ENCODE peak calls at places on chromosomes 13 and 19, in nine cellular contexts. One of them, this sample, is unnamed.

GRCh38 chr13:36997716-36998427 is 1.3 kb downstream of the ALG5 start:
- DNase-seq in brain pericyte: no peak
- DNase-seq in HS-5: no peak
- DNase-seq in activated CD4-positive, CD25-positive, alpha-beta regulatory T cell: no peak
- DNase-seq in heart left ventricle: no peak
- DNase-seq in stimulated activated CD8-positive, alpha-beta memory T cell treated with anti-CD3 and anti-CD28 coated beads, Interleukin-4, amount 100 ng/mL, for 48 hours: no peak
- DNase-seq in A172: no peak
- DNase-seq in C1 segment of cervical spinal cord: no peak
- DNase-seq in CD8-positive, alpha-beta T cell: no peak
- DNase-seq in this sample: no peak

GRCh38 chr19:40089462-40089861 is 1.3 kb downstream of the ZNF780A start:
- DNase-seq in A172: no peak
- DNase-seq in brain pericyte: no peak
- DNase-seq in stimulated activated CD8-positive, alpha-beta memory T cell treated with anti-CD3 and anti-CD28 coated beads, Interleukin-4, amount 100 ng/mL, for 48 hours: no peak
- DNase-seq in HS-5: no peak
- DNase-seq in C1 segment of cervical spinal cord: peak
- DNase-seq in CD8-positive, alpha-beta T cell: no peak
- DNase-seq in heart left ventricle: no peak
- DNase-seq in activated CD4-positive, CD25-positive, alpha-beta regulatory T cell: no peak
- DNase-seq in this sample: no peak

GRCh38 chr19:19425170-19425875 is 19.8 kb downstream of the GATAD2A start:
- DNase-seq in activated CD4-positive, CD25-positive, alpha-beta regulatory T cell: no peak
- DNase-seq in heart left ventricle: no peak
- DNase-seq in CD8-positive, alpha-beta T cell: no peak
- DNase-seq in HS-5: no peak
- DNase-seq in stimulated activated CD8-positive, alpha-beta memory T cell treated with anti-CD3 and anti-CD28 coated beads, Interleukin-4, amount 100 ng/mL, for 48 hours: no peak
- DNase-seq in brain pericyte: no peak
- DNase-seq in A172: no peak
- DNase-seq in C1 segment of cervical spinal cord: no peak
- DNase-seq in this sample: no peak

GRCh38 chr19:29526730-29527499 is 1.1 kb downstream of the VSTM2B start:
- DNase-seq in heart left ventricle: peak
- DNase-seq in A172: no peak
- DNase-seq in C1 segment of cervical spinal cord: peak
- DNase-seq in stimulated activated CD8-positive, alpha-beta memory T cell treated with anti-CD3 and anti-CD28 coated beads, Interleukin-4, amount 100 ng/mL, for 48 hours: peak
- DNase-seq in activated CD4-positive, CD25-positive, alpha-beta regulatory T cell: no peak
- DNase-seq in brain pericyte: no peak
- DNase-seq in HS-5: no peak
- DNase-seq in CD8-positive, alpha-beta T cell: no peak
- DNase-seq in this sample: no peak

GRCh38 chr13:88670509-88670908 is 999.3 kb downstream of the SLITRK5 start:
- DNase-seq in heart left ventricle: no peak
- DNase-seq in C1 segment of cervical spinal cord: no peak
- DNase-seq in A172: no peak
- DNase-seq in activated CD4-positive, CD25-positive, alpha-beta regulatory T cell: no peak
- DNase-seq in stimulated activated CD8-positive, alpha-beta memory T cell treated with anti-CD3 and anti-CD28 coated beads, Interleukin-4, amount 100 ng/mL, for 48 hours: no peak
- DNase-seq in HS-5: no peak
- DNase-seq in brain pericyte: no peak
- DNase-seq in CD8-positive, alpha-beta T cell: no peak
- DNase-seq in this sample: no peak

GRCh38 chr19:10896851-10897526 is 25.6 kb downstream of the CARM1 start:
- DNase-seq in CD8-positive, alpha-beta T cell: no peak
- DNase-seq in A172: no peak
- DNase-seq in stimulated activated CD8-positive, alpha-beta memory T cell treated with anti-CD3 and anti-CD28 coated beads, Interleukin-4, amount 100 ng/mL, for 48 hours: no peak
- DNase-seq in heart left ventricle: no peak
- DNase-seq in C1 segment of cervical spinal cord: no peak
- DNase-seq in HS-5: no peak
- DNase-seq in brain pericyte: no peak
- DNase-seq in activated CD4-positive, CD25-positive, alpha-beta regulatory T cell: no peak
- DNase-seq in this sample: no peak

GRCh38 chr19:55115446-55116065 is 1.9 kb downstream of the PPP1R12C start:
- DNase-seq in stimulated activated CD8-positive, alpha-beta memory T cell treated with anti-CD3 and anti-CD28 coated beads, Interleukin-4, amount 100 ng/mL, for 48 hours: no peak
- DNase-seq in C1 segment of cervical spinal cord: no peak
- DNase-seq in CD8-positive, alpha-beta T cell: no peak
- DNase-seq in activated CD4-positive, CD25-positive, alpha-beta regulatory T cell: no peak
- DNase-seq in A172: peak
- DNase-seq in HS-5: no peak
- DNase-seq in heart left ventricle: peak
- DNase-seq in brain pericyte: no peak
- DNase-seq in this sample: no peak

GRCh38 chr19:18865973-18866799 is 29.8 kb downstream of the CERS1 start:
- DNase-seq in activated CD4-positive, CD25-positive, alpha-beta regulatory T cell: peak
- DNase-seq in brain pericyte: no peak
- DNase-seq in stimulated activated CD8-positive, alpha-beta memory T cell treated with anti-CD3 and anti-CD28 coated beads, Interleukin-4, amount 100 ng/mL, for 48 hours: peak
- DNase-seq in CD8-positive, alpha-beta T cell: peak
- DNase-seq in HS-5: no peak
- DNase-seq in C1 segment of cervical spinal cord: peak
- DNase-seq in A172: no peak
- DNase-seq in heart left ventricle: peak
- DNase-seq in this sample: no peak

GRCh38 chr19:6378036-6378435 is 2.3 kb upstream of the PSPN start:
- DNase-seq in heart left ventricle: no peak
- DNase-seq in A172: peak
- DNase-seq in CD8-positive, alpha-beta T cell: no peak
- DNase-seq in C1 segment of cervical spinal cord: no peak
- DNase-seq in HS-5: no peak
- DNase-seq in stimulated activated CD8-positive, alpha-beta memory T cell treated with anti-CD3 and anti-CD28 coated beads, Interleukin-4, amount 100 ng/mL, for 48 hours: no peak
- DNase-seq in activated CD4-positive, CD25-positive, alpha-beta regulatory T cell: no peak
- DNase-seq in brain pericyte: no peak
- DNase-seq in this sample: no peak

GRCh38 chr13:108213946-108214345 is 1.4 kb downstream of the LIG4 start:
- DNase-seq in A172: no peak
- DNase-seq in heart left ventricle: no peak
- DNase-seq in CD8-positive, alpha-beta T cell: no peak
- DNase-seq in HS-5: no peak
- DNase-seq in brain pericyte: no peak
- DNase-seq in stimulated activated CD8-positive, alpha-beta memory T cell treated with anti-CD3 and anti-CD28 coated beads, Interleukin-4, amount 100 ng/mL, for 48 hours: no peak
- DNase-seq in C1 segment of cervical spinal cord: no peak
- DNase-seq in activated CD4-positive, CD25-positive, alpha-beta regulatory T cell: no peak
- DNase-seq in this sample: no peak

GRCh38 chr19:47447470-47448359 is 24.0 kb downstream of the SLC8A2 start:
- DNase-seq in heart left ventricle: no peak
- DNase-seq in activated CD4-positive, CD25-positive, alpha-beta regulatory T cell: peak
- DNase-seq in HS-5: no peak
- DNase-seq in A172: no peak
- DNase-seq in stimulated activated CD8-positive, alpha-beta memory T cell treated with anti-CD3 and anti-CD28 coated beads, Interleukin-4, amount 100 ng/mL, for 48 hours: peak
- DNase-seq in CD8-positive, alpha-beta T cell: peak
- DNase-seq in C1 segment of cervical spinal cord: no peak
- DNase-seq in brain pericyte: no peak
- DNase-seq in this sample: peak

GRCh38 chr19:55958356-55958755 is 10.7 kb downstream of the NLRP8 start:
- DNase-seq in C1 segment of cervical spinal cord: no peak
- DNase-seq in brain pericyte: no peak
- DNase-seq in CD8-positive, alpha-beta T cell: no peak
- DNase-seq in activated CD4-positive, CD25-positive, alpha-beta regulatory T cell: no peak
- DNase-seq in A172: peak
- DNase-seq in HS-5: no peak
- DNase-seq in heart left ventricle: no peak
- DNase-seq in stimulated activated CD8-positive, alpha-beta memory T cell treated with anti-CD3 and anti-CD28 coated beads, Interleukin-4, amount 100 ng/mL, for 48 hours: no peak
- DNase-seq in this sample: no peak

GRCh38 chr19:5452594-5453565 is 2.3 kb upstream of the ZNRF4 start:
- DNase-seq in HS-5: no peak
- DNase-seq in activated CD4-positive, CD25-positive, alpha-beta regulatory T cell: no peak
- DNase-seq in heart left ventricle: no peak
- DNase-seq in brain pericyte: no peak
- DNase-seq in A172: no peak
- DNase-seq in C1 segment of cervical spinal cord: no peak
- DNase-seq in CD8-positive, alpha-beta T cell: no peak
- DNase-seq in stimulated activated CD8-positive, alpha-beta memory T cell treated with anti-CD3 and anti-CD28 coated beads, Interleukin-4, amount 100 ng/mL, for 48 hours: no peak
- DNase-seq in this sample: no peak

GRCh38 chr19:4914736-4915501 is 5.6 kb downstream of the UHRF1 start:
- DNase-seq in activated CD4-positive, CD25-positive, alpha-beta regulatory T cell: peak
- DNase-seq in CD8-positive, alpha-beta T cell: peak
- DNase-seq in HS-5: peak
- DNase-seq in brain pericyte: no peak
- DNase-seq in stimulated activated CD8-positive, alpha-beta memory T cell treated with anti-CD3 and anti-CD28 coated beads, Interleukin-4, amount 100 ng/mL, for 48 hours: peak
- DNase-seq in heart left ventricle: no peak
- DNase-seq in A172: peak
- DNase-seq in C1 segment of cervical spinal cord: no peak
- DNase-seq in this sample: no peak

GRCh38 chr13:49806126-49806536 is 13.6 kb upstream of the KPNA3 start:
- DNase-seq in activated CD4-positive, CD25-positive, alpha-beta regulatory T cell: no peak
- DNase-seq in HS-5: no peak
- DNase-seq in C1 segment of cervical spinal cord: no peak
- DNase-seq in heart left ventricle: no peak
- DNase-seq in stimulated activated CD8-positive, alpha-beta memory T cell treated with anti-CD3 and anti-CD28 coated beads, Interleukin-4, amount 100 ng/mL, for 48 hours: no peak
- DNase-seq in A172: no peak
- DNase-seq in brain pericyte: no peak
- DNase-seq in CD8-positive, alpha-beta T cell: no peak
- DNase-seq in this sample: no peak

GRCh38 chr19:16117594-16118033 is 5.9 kb downstream of the RAB8A start:
- DNase-seq in activated CD4-positive, CD25-positive, alpha-beta regulatory T cell: no peak
- DNase-seq in C1 segment of cervical spinal cord: no peak
- DNase-seq in A172: no peak
- DNase-seq in CD8-positive, alpha-beta T cell: no peak
- DNase-seq in stimulated activated CD8-positive, alpha-beta memory T cell treated with anti-CD3 and anti-CD28 coated beads, Interleukin-4, amount 100 ng/mL, for 48 hours: peak
- DNase-seq in brain pericyte: no peak
- DNase-seq in HS-5: no peak
- DNase-seq in heart left ventricle: no peak
- DNase-seq in this sample: no peak

GRCh38 chr19:53865918-53866696 is 1.6 kb upstream of the MYADM start:
- DNase-seq in activated CD4-positive, CD25-positive, alpha-beta regulatory T cell: peak
- DNase-seq in C1 segment of cervical spinal cord: peak
- DNase-seq in stimulated activated CD8-positive, alpha-beta memory T cell treated with anti-CD3 and anti-CD28 coated beads, Interleukin-4, amount 100 ng/mL, for 48 hours: peak
- DNase-seq in CD8-positive, alpha-beta T cell: peak
- DNase-seq in A172: peak
- DNase-seq in brain pericyte: no peak
- DNase-seq in heart left ventricle: peak
- DNase-seq in HS-5: no peak
- DNase-seq in this sample: peak

GRCh38 chr19:49614096-49614857 is 23.3 kb downstream of the PRR12 start:
- DNase-seq in C1 segment of cervical spinal cord: no peak
- DNase-seq in HS-5: no peak
- DNase-seq in heart left ventricle: no peak
- DNase-seq in stimulated activated CD8-positive, alpha-beta memory T cell treated with anti-CD3 and anti-CD28 coated beads, Interleukin-4, amount 100 ng/mL, for 48 hours: peak
- DNase-seq in activated CD4-positive, CD25-positive, alpha-beta regulatory T cell: no peak
- DNase-seq in A172: peak
- DNase-seq in CD8-positive, alpha-beta T cell: no peak
- DNase-seq in brain pericyte: no peak
- DNase-seq in this sample: no peak

GRCh38 chr13:40394304-40394983 is 272.0 kb downstream of the FOXO1 start:
- DNase-seq in heart left ventricle: no peak
- DNase-seq in CD8-positive, alpha-beta T cell: no peak
- DNase-seq in activated CD4-positive, CD25-positive, alpha-beta regulatory T cell: no peak
- DNase-seq in stimulated activated CD8-positive, alpha-beta memory T cell treated with anti-CD3 and anti-CD28 coated beads, Interleukin-4, amount 100 ng/mL, for 48 hours: no peak
- DNase-seq in HS-5: no peak
- DNase-seq in A172: no peak
- DNase-seq in brain pericyte: no peak
- DNase-seq in C1 segment of cervical spinal cord: no peak
- DNase-seq in this sample: no peak

GRCh38 chr13:60463787-60464186 is 66.8 kb downstream of the TDRD3 start:
- DNase-seq in activated CD4-positive, CD25-positive, alpha-beta regulatory T cell: no peak
- DNase-seq in heart left ventricle: no peak
- DNase-seq in A172: peak
- DNase-seq in HS-5: no peak
- DNase-seq in stimulated activated CD8-positive, alpha-beta memory T cell treated with anti-CD3 and anti-CD28 coated beads, Interleukin-4, amount 100 ng/mL, for 48 hours: no peak
- DNase-seq in C1 segment of cervical spinal cord: no peak
- DNase-seq in CD8-positive, alpha-beta T cell: no peak
- DNase-seq in brain pericyte: no peak
- DNase-seq in this sample: no peak